ENCODE peak calls at places on chromosomes 16 and 17, in five cellular contexts. Z is B cell, U is mammary epithelial cell, W is ovary, N is heart right ventricle. Q is an unnamed sample.

GRCh38 chr16:14462811-14463210 is 167.2 kb downstream of the PARN start:
- DNase-seq in Z (no peak), U (peak), W (no peak), N (no peak), Q (no peak)

GRCh38 chr16:57113042-57113453 is 20.7 kb downstream of the CPNE2 start:
- DNase-seq in Z (no peak), U (no peak), W (no peak), N (no peak), Q (no peak)

GRCh38 chr17:34709108-34709779 is 129.9 kb downstream of the TMEM132E start:
- DNase-seq in Z (no peak), U (no peak), W (no peak), N (no peak), Q (no peak)

GRCh38 chr16:24853169-24853824 is 7.5 kb downstream of the SLC5A11 start:
- DNase-seq in Z (no peak), U (no peak), W (no peak), N (no peak), Q (no peak)

GRCh38 chr16:28259091-28259780 is 33.1 kb upstream of the SBK1 start:
- DNase-seq in Z (no peak), U (no peak), W (no peak), N (no peak), Q (no peak)

GRCh38 chr16:72536673-72537435 is 364.9 kb upstream of the PMFBP1 start:
- DNase-seq in Z (no peak), U (no peak), W (no peak), N (no peak), Q (no peak)

GRCh38 chr17:31596382-31597323 is 205.2 kb downstream of the RAB11FIP4 start:
- DNase-seq in Z (peak), U (peak), W (no peak), N (peak), Q (peak)

GRCh38 chr17:31492880-31493655 is 101.6 kb downstream of the RAB11FIP4 start:
- DNase-seq in Z (peak), U (no peak), W (no peak), N (peak), Q (peak)

GRCh38 chr17:5785343-5785742 is 201.0 kb upstream of the NLRP1 start:
- DNase-seq in Z (no peak), U (peak), W (no peak), N (no peak), Q (no peak)

GRCh38 chr16:81650982-81651562 is 128.0 kb upstream of the PLCG2 start:
- DNase-seq in Z (no peak), U (no peak), W (peak), N (peak), Q (peak)

GRCh38 chr16:88730632-88731607 is 24.6 kb downstream of the CTU2 start:
- DNase-seq in Z (no peak), U (no peak), W (no peak), N (no peak), Q (no peak)

GRCh38 chr17:13597723-13598347 is 3.9 kb downstream of the HS3ST3A1 start:
- DNase-seq in Z (peak), U (peak), W (no peak), N (peak), Q (no peak)

GRCh38 chr17:40452921-40453378 is 9.7 kb downstream of the IGFBP4 start:
- DNase-seq in Z (no peak), U (peak), W (peak), N (no peak), Q (no peak)

GRCh38 chr17:27817731-27818130 is 17.4 kb upstream of the NOS2 start:
- DNase-seq in Z (no peak), U (no peak), W (no peak), N (no peak), Q (no peak)

DNA sequence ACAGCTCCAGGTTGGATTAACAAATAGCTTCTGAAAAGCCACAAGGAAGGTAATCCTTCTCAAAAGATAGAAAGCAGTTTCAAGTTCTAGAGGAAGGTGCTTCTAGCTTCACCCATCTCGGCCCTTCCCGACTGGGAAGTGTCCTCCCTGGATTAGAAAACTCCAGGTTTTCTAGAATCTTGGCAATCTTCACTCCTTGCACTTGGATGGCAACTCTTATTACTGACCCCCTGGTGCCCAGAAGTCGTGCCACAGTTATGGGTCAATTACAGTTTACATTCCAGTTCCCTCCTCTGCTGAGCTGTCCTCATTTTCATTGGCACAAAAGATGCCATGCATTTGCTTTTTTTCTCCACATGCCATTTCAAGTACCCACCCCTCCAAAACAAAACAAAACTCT is 65.6 kb downstream of the SMG6 start:
- DNase-seq in Z (no peak), U (no peak), W (no peak), N (no peak), Q (no peak)
- TF ChIP-seq CTCF in Z (no peak), U (no peak), W (no peak), N (no peak), Q (no peak)

GRCh38 chr16:51137097-51137496 is 14.0 kb downstream of the SALL1 start:
- DNase-seq in Z (no peak), U (no peak), W (no peak), N (no peak), Q (no peak)
- TF ChIP-seq CTCF in Z (no peak), U (no peak), W (no peak), N (no peak), Q (no peak)

DNA sequence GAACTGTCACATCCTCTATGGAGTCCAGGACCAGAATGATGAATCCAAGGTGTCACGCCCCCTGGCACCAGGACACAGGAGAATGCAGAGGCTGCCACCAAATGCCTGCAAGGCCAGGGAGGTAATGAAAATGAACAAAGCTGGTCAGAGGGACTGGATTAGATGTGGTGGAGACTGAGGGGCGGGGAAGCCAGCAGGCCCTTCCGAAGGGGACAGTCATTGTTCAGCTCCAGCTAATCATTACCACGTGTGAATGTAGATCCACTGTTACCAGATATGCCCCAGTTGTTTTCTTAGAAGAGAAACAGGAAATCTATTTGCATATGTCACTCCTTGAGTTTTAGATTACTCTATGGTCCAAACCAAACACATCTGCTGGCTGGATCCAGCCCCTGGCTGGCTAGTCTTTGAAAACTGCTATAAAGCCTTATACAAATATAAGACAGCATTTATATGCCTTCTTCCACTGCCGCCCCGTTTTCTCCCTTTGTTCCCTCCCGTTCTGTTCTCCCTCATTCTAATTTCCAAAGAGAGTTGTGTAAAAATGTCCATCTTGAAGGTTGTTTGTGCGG is 14.4 kb downstream of the CRYM start:
- DNase-seq in Z (peak), U (no peak), W (no peak), N (no peak), Q (no peak)
- TF ChIP-seq CTCF in Z (no peak), U (no peak), W (no peak), N (no peak), Q (no peak)

GRCh38 chr16:66696669-66697630 is at the start of gene CMTM4:
- DNase-seq in Z (peak), U (peak), W (peak), N (peak), Q (peak)
- TF ChIP-seq CTCF in Z (peak), U (peak), W (peak), N (peak), Q (peak)

DNA sequence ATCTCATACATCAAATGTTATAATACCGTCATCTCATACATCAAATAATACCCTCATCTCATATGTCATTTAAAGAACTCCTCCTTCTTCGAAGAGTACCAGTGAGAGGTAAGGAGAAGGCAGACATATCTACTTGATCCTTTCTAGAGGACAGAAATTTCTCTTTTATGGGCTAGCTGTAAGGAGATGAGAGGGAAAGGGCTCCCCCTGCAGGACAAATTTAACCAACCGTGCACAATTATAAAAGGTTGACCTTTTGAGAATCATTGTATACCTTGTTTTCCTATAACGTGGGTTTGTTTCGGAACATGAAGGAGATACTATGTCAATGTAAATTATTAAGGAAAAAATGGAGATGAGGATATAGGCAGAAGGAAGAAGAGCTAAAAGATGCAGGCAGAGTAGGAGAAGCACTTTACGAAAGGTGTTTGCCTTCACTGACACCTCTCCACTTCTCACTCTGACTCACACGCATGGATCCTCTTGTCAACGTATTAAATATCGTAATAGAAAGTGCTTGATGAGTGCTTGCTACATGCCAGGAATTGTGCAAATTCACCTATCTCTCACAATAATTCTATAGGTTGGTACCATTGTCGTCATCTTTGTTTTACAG is 465.9 kb upstream of the ERCC4 start:
- DNase-seq in Z (peak), U (peak), W (no peak), N (no peak), Q (no peak)
- TF ChIP-seq CTCF in Z (peak), U (peak), W (no peak), N (peak), Q (peak)

GRCh38 chr17:75652341-75652740 is 14.6 kb downstream of the RECQL5 start:
- DNase-seq in Z (no peak), U (no peak), W (peak), N (no peak), Q (no peak)

GRCh38 chr17:75658237-75658636 is 8.7 kb downstream of the RECQL5 start:
- DNase-seq in Z (no peak), U (no peak), W (peak), N (no peak), Q (no peak)

GRCh38 chr17:75650874-75651273 is 16.1 kb downstream of the RECQL5 start:
- DNase-seq in Z (no peak), U (no peak), W (no peak), N (no peak), Q (no peak)

GRCh38 chr17:75652934-75653549 is 13.9 kb downstream of the RECQL5 start:
- DNase-seq in Z (peak), U (no peak), W (peak), N (no peak), Q (no peak)

GRCh38 chr17:75654176-75654575 is 12.8 kb downstream of the RECQL5 start:
- DNase-seq in Z (no peak), U (no peak), W (peak), N (no peak), Q (no peak)
- TF ChIP-seq CTCF in Z (no peak), U (peak), W (no peak), N (no peak), Q (peak)

DNA sequence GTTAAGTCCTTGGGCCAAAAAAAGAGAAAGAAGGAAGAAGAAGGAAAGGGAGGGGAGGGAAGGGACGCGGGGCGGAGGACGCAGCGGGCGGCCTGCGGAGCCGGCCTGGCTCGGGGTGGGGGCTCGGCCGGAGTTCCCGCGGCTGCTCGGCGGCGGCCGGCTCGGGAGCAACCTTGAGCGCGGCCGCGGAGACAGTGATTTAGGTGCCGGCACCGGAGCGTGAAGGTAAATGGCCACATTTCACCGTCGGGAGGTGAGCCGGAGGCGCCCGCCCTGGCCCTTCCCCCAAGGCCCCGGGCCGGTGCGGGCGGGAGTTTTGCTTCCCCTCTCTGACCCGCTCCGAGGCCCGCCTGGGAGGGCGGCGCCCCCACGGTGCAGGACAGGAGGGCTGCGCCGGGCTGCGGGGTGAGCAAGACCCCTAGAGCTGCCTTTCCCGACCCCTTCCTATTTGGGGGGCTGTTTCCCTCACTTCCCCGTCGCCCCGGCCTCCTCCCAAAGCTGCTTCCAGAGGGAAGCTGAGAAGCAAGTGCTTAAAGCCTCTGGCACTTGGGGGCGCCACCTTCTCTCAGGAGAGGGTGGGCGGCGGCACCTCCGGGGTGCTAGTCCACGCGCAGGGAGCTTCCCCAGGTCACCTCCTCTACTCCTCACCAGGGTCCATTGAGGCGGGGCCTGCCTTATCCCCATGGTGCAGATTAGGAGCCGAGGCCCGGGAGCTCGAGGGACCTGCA is 56.5 kb downstream of the MRM1 start:
- DNase-seq in Z (peak), U (no peak), W (no peak), N (no peak), Q (no peak)
- TF ChIP-seq CTCF in Z (no peak), U (no peak), W (no peak), N (no peak), Q (no peak)

GRCh38 chr17:43873091-43873490 is 26.1 kb downstream of the CD300LG start:
- DNase-seq in Z (no peak), U (no peak), W (no peak), N (no peak), Q (no peak)
- TF ChIP-seq CTCF in Z (no peak), U (no peak), W (no peak), N (no peak), Q (no peak)

DNA sequence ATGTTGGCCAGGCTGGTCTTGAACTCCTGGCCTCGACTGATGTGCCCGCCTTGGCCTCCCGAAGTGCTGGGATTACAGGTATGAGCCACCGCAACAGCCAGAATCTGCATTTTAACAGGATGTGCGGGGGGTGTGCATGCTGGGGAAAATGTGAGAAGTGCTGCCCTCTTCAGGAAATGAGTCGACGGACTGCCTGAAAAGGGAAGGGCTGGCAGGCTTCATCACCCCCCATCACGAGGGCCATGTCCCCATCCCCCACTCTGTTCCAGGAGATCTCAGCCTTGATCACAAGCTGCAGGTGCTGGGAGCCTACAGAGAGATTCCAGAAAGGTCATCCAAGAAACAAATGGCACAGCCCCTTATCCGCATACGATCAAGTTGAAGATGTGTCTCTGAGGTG is 195.3 kb upstream of the RPL38 start:
- DNase-seq in Z (no peak), U (no peak), W (no peak), N (no peak), Q (no peak)
- TF ChIP-seq CTCF in Z (no peak), U (peak), W (no peak), N (no peak), Q (peak)